ENCODE peak calls at places on chromosomes 3 and 15, in five cellular contexts. S is spleen, K is mucosa of descending colon, M is neuronal stem cell, B is lung. Y is an unnamed sample. For H3K9me3 and H3K36me3, the result is how much of the 10 kb centered on the place peaks cover.

GRCh38 chr3:173007079-173007723 is 133.8 kb downstream of the SPATA16 start:
- DNase-seq in S (no peak), K (no peak), M (no peak), B (no peak), Y (no peak)

GRCh38 chr3:156216852-156217251 is 96.5 kb downstream of the KCNAB1 start:
- DNase-seq in S (no peak), K (no peak), M (no peak), B (no peak), Y (no peak)

GRCh38 chr15:40415226-40415625 is 9.6 kb downstream of the IVD start:
- DNase-seq in S (no peak), K (no peak), M (no peak), B (no peak), Y (no peak)

GRCh38 chr3:172087198-172087597 is 47.8 kb downstream of the FNDC3B start:
- DNase-seq in S (no peak), K (no peak), M (no peak), B (no peak), Y (no peak)

GRCh38 chr3:59482001-59482400 is 432.2 kb upstream of the CFAP20DC start:
- DNase-seq in S (no peak), K (no peak), M (no peak), B (no peak), Y (no peak)

GRCh38 chr3:57855281-57855680 is 99.2 kb downstream of the SLMAP start:
- DNase-seq in S (no peak), K (no peak), M (no peak), B (no peak), Y (no peak)

GRCh38 chr3:182794455-182794773 is 1.1 kb downstream of the ATP11B start:
- DNase-seq in S (no peak), K (peak), M (no peak), B (no peak), Y (no peak)

GRCh38 chr3:196287066-196287404 is 491 bp downstream of the PCYT1A start:
- DNase-seq in S (no peak), K (peak), M (no peak), B (peak), Y (peak)

GRCh38 chr3:142863010-142863787 is 25.7 kb downstream of the PCOLCE2 start:
- DNase-seq in S (no peak), K (no peak), M (no peak), B (no peak), Y (peak)

GRCh38 chr3:170350515-170351413 is 6.8 kb upstream of the SKIL start:
- DNase-seq in S (no peak), K (no peak), M (no peak), B (no peak), Y (peak)

GRCh38 chr15:98649621-98649995 is 1.3 kb downstream of the IGF1R start:
- DNase-seq in S (no peak), K (peak), M (no peak), B (peak), Y (peak)

GRCh38 chr3:172194702-172195392 is 155.5 kb downstream of the FNDC3B start:
- DNase-seq in S (no peak), K (no peak), M (peak), B (no peak), Y (no peak)

DNA sequence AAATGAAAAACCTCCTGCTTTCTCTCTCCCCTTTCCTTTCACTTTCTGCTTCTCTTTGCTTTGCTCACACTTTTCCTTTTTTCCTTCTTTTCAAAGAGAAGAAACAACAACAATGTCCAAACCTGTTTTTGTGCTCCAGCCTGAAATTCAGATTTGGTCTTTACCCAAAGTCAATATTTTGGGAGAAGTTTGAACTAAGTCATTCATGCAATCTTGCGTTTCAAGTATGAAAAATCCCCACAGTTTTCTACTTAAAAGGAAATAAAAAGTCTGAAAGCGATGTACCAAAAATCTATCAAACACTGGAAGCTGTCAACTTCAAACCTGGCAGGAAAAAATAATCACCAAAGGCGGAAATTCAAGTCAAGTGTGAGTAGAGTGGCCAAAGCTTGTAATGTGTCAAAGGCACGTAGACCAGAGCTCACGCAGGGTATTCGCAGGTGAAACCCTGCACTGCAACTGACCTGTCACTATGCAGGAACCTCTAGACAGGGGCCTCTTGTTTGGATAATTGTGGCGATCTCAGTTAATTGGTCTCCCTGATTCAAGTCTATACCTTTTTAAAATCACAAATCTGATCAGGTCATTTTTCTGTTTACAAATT is 118.8 kb upstream of the GALNT15 start:
- DNase-seq in S (no peak), K (no peak), M (no peak), B (no peak), Y (no peak)
- H3K4me3 ChIP-seq in S (no peak), K (no peak), M (no peak), B (no peak), Y (no peak)

GRCh38 chr3:190159902-190160435 is 39.3 kb upstream of the P3H2 start:
- DNase-seq in S (no peak), K (no peak), M (no peak), B (no peak), Y (no peak)

GRCh38 chr3:190158261-190158660 is 37.6 kb upstream of the P3H2 start:
- DNase-seq in S (no peak), K (no peak), M (no peak), B (no peak), Y (no peak)

GRCh38 chr3:190150681-190151080 is 30.0 kb upstream of the P3H2 start:
- DNase-seq in S (no peak), K (no peak), M (no peak), B (no peak), Y (no peak)

GRCh38 chr3:190155752-190156151 is 35.1 kb upstream of the P3H2 start:
- DNase-seq in S (no peak), K (peak), M (no peak), B (no peak), Y (peak)
- H3K9me3 ChIP-seq in S (under half), K (under half), M (under half), B (under half), Y (under half)

DNA sequence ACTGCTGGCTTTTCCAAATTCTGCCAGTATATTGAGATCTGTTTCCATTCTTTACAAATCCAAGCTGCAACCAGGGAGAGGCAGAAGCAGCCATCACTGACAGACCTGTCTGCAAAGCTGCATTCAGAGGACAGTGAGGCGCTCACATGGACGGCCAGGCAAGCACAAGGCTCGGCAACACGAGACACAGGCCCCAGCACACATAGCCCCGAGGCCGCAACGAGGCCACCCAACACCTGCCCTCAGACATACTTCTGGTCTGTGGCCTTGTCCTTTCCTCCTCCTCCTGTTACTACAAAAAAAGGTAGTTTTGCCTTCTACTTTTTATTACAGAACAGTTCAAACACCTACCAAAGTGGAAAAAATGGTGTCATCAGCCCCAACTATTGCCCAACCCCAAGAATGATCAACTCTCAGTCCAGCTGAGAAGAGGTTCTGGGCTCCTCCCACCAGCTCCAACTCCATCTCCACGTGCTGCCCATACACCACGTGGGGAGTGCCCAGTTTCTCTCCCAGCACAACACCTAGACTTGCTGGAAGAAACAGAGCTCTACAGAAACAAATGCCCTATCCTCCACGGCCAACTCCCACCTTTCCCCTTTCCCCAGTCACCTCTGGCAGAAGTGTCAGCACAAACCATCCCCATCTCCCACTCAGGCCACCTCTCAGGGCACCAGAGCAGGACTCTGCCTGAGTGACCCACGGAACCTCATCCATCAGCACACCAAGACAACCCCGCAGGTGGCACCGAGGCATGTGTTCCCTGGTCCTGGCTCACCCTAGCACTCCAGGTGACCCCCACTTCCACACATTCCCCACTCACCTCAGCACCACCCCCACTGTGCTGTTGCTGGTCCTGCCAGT is 7.4 kb downstream of the ZXDC start:
- DNase-seq in S (peak), K (no peak), M (no peak), B (peak), Y (no peak)
- H3K36me3 ChIP-seq in S (half or more), K (under half), M (half or more), B (half or more), Y (half or more)

GRCh38 chr3:24829011-24829581 is 334.4 kb upstream of the THRB start:
- DNase-seq in S (peak), K (peak), M (peak), B (peak), Y (peak)
- H3K4me3 ChIP-seq in S (peak), K (no peak), M (peak), B (no peak), Y (no peak)

DNA sequence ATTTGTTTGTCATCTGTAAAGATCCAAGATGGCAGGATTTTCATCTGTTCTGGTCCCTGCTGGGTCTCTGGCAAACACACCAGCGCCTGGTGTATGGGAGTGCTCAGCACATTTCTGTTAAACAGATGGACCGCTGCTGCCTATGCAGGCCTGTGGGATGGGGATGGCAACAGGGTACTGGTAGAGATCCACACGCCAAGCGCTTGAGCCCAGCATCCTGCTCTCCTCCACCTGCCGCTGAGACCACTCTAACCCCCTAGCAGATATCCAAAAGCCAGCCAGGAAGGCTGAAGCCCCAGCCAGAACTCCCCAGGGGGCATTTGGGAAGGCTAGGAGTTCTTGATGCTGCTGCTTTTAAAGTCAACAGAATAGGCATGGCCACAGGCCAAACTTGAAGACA is 31.7 kb downstream of the ZNF445 start:
- DNase-seq in S (no peak), K (no peak), M (no peak), B (no peak), Y (no peak)
- H3K9me3 ChIP-seq in S (under half), K (under half), M (under half), B (under half), Y (under half)

DNA sequence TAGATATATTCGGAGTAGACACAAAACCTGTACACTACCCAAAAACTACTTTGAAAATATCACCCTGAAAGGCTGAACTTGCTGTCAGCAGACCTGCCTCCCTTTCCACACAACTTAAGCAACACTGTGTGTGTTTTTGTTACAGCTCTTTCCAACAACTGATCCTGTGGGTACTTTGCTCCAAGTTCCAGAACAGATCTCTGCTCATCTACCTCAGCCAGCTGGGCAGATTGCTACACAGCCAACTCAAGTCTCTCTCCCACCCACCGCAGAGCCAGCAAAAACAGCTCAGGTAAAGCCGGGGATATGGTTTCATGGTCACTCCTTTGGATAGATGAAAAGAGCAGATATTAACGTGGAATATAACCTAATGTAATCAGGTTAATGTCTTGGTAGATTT is 19.7 kb upstream of the SLC22A13 start:
- DNase-seq in S (no peak), K (no peak), M (no peak), B (no peak), Y (no peak)
- H3K36me3 ChIP-seq in S (under half), K (under half), M (under half), B (under half), Y (under half)

GRCh38 chr3:61938878-61939549 is 377.6 kb downstream of the PTPRG start:
- DNase-seq in S (no peak), K (no peak), M (no peak), B (no peak), Y (no peak)

GRCh38 chr3:61936344-61936937 is 375.1 kb downstream of the PTPRG start:
- DNase-seq in S (no peak), K (peak), M (no peak), B (no peak), Y (peak)

GRCh38 chr3:61932499-61932898 is 371.1 kb downstream of the PTPRG start:
- DNase-seq in S (no peak), K (no peak), M (no peak), B (no peak), Y (no peak)

GRCh38 chr3:61940241-61940640 is 378.9 kb downstream of the PTPRG start:
- DNase-seq in S (no peak), K (no peak), M (no peak), B (no peak), Y (no peak)

DNA sequence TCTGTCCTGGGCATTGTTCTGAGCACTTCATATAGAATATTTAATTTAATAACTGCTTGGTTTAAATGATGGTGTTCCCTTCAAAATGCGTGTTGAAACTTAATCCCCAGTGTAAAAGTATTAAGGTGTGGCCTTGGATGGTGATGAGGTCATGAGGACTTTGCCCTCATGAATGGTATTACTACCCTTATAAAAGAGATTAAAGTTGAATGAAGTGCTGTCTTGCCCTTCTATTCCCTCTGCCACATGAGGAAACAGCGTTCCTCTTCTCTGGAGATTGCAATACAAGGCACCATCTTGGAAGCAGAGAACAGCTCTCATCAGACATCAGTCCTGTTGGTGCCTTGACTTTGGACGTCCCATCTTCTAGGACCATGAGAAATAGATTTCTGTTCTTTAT is 374.4 kb downstream of the PTPRG start:
- DNase-seq in S (no peak), K (peak), M (no peak), B (no peak), Y (no peak)
- H3K4me3 ChIP-seq in S (no peak), K (no peak), M (no peak), B (no peak), Y (no peak)

GRCh38 chr3:294096-294495 is 97.5 kb downstream of the CHL1 start:
- DNase-seq in S (no peak), K (no peak), M (no peak), B (peak), Y (no peak)

GRCh38 chr3:292038-292437 is 95.5 kb downstream of the CHL1 start:
- DNase-seq in S (no peak), K (no peak), M (no peak), B (no peak), Y (no peak)

GRCh38 chr3:288383-288782 is 91.8 kb downstream of the CHL1 start:
- DNase-seq in S (no peak), K (no peak), M (no peak), B (no peak), Y (no peak)

GRCh38 chr3:294581-294980 is 98.0 kb downstream of the CHL1 start:
- DNase-seq in S (no peak), K (no peak), M (no peak), B (no peak), Y (no peak)

DNA sequence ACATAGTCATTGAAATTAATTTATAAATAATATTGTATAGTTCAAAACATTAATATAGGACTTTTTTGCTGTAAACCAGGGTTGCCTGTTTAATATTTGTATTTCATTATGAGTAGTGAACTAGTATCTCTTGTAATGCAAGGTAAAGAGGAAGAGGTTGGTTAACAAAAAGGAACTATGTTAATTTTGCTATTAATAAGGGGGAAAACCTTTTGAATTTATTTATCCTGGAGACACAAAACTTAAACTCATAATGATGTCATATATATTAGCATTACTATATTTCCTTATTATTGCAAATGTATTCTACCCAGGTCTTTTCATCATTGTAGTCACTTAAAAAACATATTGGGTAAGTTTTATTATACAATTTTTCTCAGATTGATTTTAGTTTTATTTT is 94.5 kb downstream of the CHL1 start:
- DNase-seq in S (no peak), K (no peak), M (no peak), B (no peak), Y (no peak)
- H3K9me3 ChIP-seq in S (under half), K (under half), M (under half), B (under half), Y (under half)

GRCh38 chr15:39244776-39245175 is 336.1 kb upstream of the THBS1 start:
- DNase-seq in S (no peak), K (no peak), M (no peak), B (no peak), Y (no peak)
- H3K36me3 ChIP-seq in S (under half), K (under half), M (under half), B (under half), Y (under half)

GRCh38 chr3:50139308-50139707 is 15.8 kb upstream of the SEMA3F start:
- DNase-seq in S (no peak), K (no peak), M (no peak), B (no peak), Y (no peak)
- H3K4me3 ChIP-seq in S (no peak), K (no peak), M (no peak), B (no peak), Y (no peak)